ENCODE peak calls at places on chromosomes 13 and 19, in six cellular contexts. W is stimulated activated CD4-positive, alpha-beta T cell treated with anti-CD3 and anti-CD28 coated beads, Interleukin-2, amount 100 ng/mL, for 48 hours; L is HFF-Myc; M is IMR-90; A is adrenal gland; G is posterior cingulate gyrus. U is an unnamed sample.

GRCh38 chr13:85241045-85241444 is 558.2 kb downstream of the SLITRK6 start:
- DNase-seq in G (no peak), A (no peak), M (peak), L (peak), W (no peak), U (no peak)

GRCh38 chr19:17001603-17002183 is 24.9 kb downstream of the CPAMD8 start:
- DNase-seq in L (no peak), A (no peak), G (no peak), W (peak), M (no peak), U (no peak)

GRCh38 chr13:109246001-109246400 is 540.4 kb downstream of the IRS2 start:
- DNase-seq in L (no peak), W (no peak), A (no peak), M (no peak), G (no peak), U (no peak)

GRCh38 chr13:46179576-46180368 is 2.2 kb downstream of the LCP1 start:
- DNase-seq in A (peak), W (peak), G (no peak), L (no peak), M (no peak), U (no peak)

GRCh38 chr13:107450931-107451330 is 764.4 kb downstream of the LIG4 start:
- DNase-seq in G (no peak), L (no peak), M (peak), A (no peak), W (no peak), U (no peak)

GRCh38 chr19:57282011-57282636 is 1.8 kb downstream of the ZNF460 start:
- DNase-seq in G (no peak), W (no peak), A (no peak), M (no peak), L (no peak), U (no peak)

GRCh38 chr19:17948967-17949930 is 16.4 kb downstream of the CCDC124 start:
- DNase-seq in L (no peak), M (no peak), W (no peak), A (no peak), G (no peak), U (no peak)

GRCh38 chr13:96539791-96540190 is 449.9 kb downstream of the HS6ST3 start:
- DNase-seq in G (no peak), W (no peak), L (no peak), M (no peak), A (no peak), U (no peak)

GRCh38 chr13:23505007-23505406 is 65.2 kb upstream of the TNFRSF19 start:
- DNase-seq in W (no peak), A (no peak), G (no peak), L (no peak), M (peak), U (no peak)

GRCh38 chr19:58519087-58519354 is 589 bp downstream of the ZBTB45 start:
- DNase-seq in A (peak), W (peak), L (peak), G (peak), M (peak), U (no peak)

GRCh38 chr19:5126498-5127223 is 157.7 kb downstream of the KDM4B start:
- DNase-seq in M (no peak), G (no peak), W (no peak), L (no peak), A (no peak), U (no peak)

GRCh38 chr19:19866599-19867248 is 1.0 kb downstream of the ZNF253 start:
- DNase-seq in A (peak), G (no peak), W (peak), L (no peak), M (no peak), U (no peak)

GRCh38 chr19:16228637-16229321 is 31.1 kb downstream of the AP1M1 start:
- DNase-seq in W (no peak), L (no peak), M (no peak), A (no peak), G (no peak), U (no peak)

GRCh38 chr13:62512194-62513141 is 1096.8 kb upstream of the PCDH20 start:
- DNase-seq in L (no peak), G (peak), M (peak), A (peak), W (no peak), U (peak)

GRCh38 chr13:34254366-34254765 is 436.4 kb downstream of the RFC3 start:
- DNase-seq in G (no peak), L (no peak), M (no peak), A (no peak), W (no peak), U (no peak)